ENCODE peak calls at places on chromosome 1, in seven cellular contexts. B is pancreas, X is astrocyte of the cerebellum, Y is left lung, S is fibroblast of mammary gland, A is H9, V is A549. L is an unnamed sample.

GRCh38 chr1:236148471-236148847 is 6.1 kb downstream of the GPR137B start:
- DNase-seq in V (no peak), B (no peak), A (no peak), X (peak; percentile 31), Y (no peak), S (peak; percentile 45), L (no peak)

GRCh38 chr1:35448344-35448801 is 108.8 kb downstream of the KIAA0319L start:
- DNase-seq in Y (no peak), S (peak; percentile 99), A (no peak), X (peak; percentile 78), B (peak; percentile 78), V (no peak), L (peak; percentile 96)

GRCh38 chr1:180695282-180695681 is 63.5 kb downstream of the XPR1 start:
- DNase-seq in S (no peak), Y (peak; percentile 31), X (no peak), V (no peak), B (no peak), A (no peak), L (no peak)

GRCh38 chr1:156910309-156910782 is 10.1 kb upstream of the LRRC71 start:
- DNase-seq in S (no peak), X (no peak), B (peak; percentile 45), Y (peak; percentile 85), V (peak; percentile 66), A (peak; percentile 81), L (no peak)

GRCh38 chr1:156160744-156161181 is 7.4 kb downstream of the SEMA4A start:
- DNase-seq in X (no peak), S (peak; percentile 58), A (peak; percentile 89), V (no peak), B (peak; percentile 63), Y (peak; percentile 85), L (peak; percentile 67)

GRCh38 chr1:150164769-150165168 is 15.1 kb downstream of the PLEKHO1 start:
- DNase-seq in V (no peak), B (no peak), X (peak; percentile 81), Y (no peak), A (no peak), S (no peak), L (no peak)

GRCh38 chr1:155983191-155984023 is 5.1 kb upstream of the ARHGEF2 start:
- DNase-seq in X (peak; percentile 85), A (peak; percentile 73), Y (no peak), V (no peak), S (peak; percentile 99), B (peak; percentile 73), L (peak; percentile 100)

GRCh38 chr1:55727010-55727409 is 511.8 kb upstream of the USP24 start:
- DNase-seq in Y (no peak), B (no peak), S (peak; percentile 59), V (no peak), A (no peak), X (peak; percentile 70), L (peak; percentile 91)

GRCh38 chr1:26540346-26540745 is 10.8 kb downstream of the RPS6KA1 start:
- DNase-seq in A (no peak), V (no peak), S (no peak), X (no peak), B (no peak), Y (no peak), L (no peak)

GRCh38 chr1:63799810-63800209 is 26.0 kb downstream of the ROR1 start:
- DNase-seq in S (peak; percentile 88), Y (no peak), A (no peak), X (no peak), V (no peak), B (no peak), L (peak; percentile 79)

GRCh38 chr1:8871539-8871935 is 6.9 kb downstream of the ENO1 start:
- DNase-seq in V (no peak), Y (no peak), B (peak; percentile 39), X (no peak), S (no peak), A (no peak), L (no peak)
- TF ChIP-seq CTCF in V (peak; percentile 34), Y (no peak), B (no peak), X (peak; percentile 43), S (peak; percentile 26), A (peak; percentile 63), L (peak; percentile 19)

DNA sequence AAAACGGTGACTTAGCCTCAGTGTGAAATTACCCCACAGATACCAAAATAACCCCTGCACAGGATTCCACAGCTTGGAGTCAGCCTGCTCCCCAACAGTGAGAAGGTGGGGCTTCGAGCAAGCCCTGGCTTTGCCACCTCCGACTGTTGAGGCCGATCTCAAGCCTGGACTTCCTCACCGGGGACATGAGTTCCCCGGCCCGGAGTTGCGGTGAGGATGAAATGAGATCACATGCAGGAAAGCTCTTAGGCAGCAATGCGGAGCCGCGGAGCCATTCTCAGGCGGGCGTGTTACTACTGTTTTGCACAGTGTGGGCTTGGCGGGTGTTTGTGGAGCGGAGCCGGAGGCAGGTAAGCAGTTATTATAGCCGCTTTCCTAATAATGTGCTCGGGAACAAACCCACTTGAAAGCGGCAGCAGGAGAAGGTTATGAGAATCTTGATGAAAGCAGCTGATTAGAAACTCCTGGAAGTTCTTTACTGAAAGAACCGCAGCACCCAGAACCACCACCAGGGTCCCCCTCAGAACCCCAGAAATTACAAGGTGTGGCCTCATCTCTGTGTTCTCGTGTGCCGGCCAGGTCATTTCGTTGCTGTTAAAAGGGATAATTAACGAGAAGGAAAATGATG is 3.9 kb upstream of the CLSTN1 start:
- DNase-seq in X (peak; percentile 53), A (peak; percentile 42), S (peak; percentile 12), Y (no peak), V (peak; percentile 38), B (no peak), L (no peak)
- TF ChIP-seq CTCF in X (peak; percentile 58), A (peak; percentile 62), S (peak; percentile 34), Y (no peak), V (no peak), B (no peak), L (peak; percentile 17)

DNA sequence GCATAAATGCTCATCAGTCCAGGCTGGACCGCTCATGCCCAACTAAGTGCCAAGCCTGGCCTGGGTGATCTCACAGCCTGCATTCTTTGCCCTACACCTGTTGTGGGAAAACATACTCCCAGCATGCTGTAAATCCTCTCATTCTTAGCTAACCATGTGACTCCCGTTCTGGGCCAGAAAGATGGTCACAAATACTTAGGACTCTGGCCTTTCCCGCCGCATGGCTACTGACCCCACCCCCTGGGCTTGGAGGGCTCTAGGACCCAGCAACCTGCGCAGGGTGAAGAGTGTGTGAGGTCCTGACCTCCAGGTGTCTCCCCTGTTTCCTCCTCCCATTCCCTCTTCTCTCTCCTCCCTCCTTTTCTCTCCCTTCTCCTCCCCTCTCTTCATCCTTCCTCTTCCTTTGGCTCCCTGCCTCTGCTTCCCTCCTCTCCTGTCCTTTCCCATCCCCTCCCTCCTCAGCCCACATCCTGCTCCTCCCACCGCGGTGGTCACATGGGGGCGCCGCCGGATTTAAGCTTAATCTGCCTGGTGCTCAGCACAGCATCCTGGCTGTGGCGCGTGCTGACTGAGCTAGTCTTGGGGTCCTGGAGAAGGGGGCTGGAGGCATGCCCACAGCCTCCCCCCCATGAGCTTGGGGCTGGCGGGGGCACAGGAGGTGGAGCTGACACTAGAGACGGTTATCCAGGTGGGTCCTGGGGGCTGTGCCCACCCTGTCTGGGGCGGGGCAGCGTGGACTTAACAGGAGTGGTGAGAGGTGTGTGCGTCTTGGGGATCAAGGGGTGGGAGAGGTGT is at the start of gene CROCC:
- DNase-seq in B (peak; percentile 88), S (peak; percentile 41), A (peak; percentile 95), Y (peak; percentile 81), X (no peak), V (no peak), L (no peak)
- TF ChIP-seq CTCF in B (no peak), S (no peak), A (no peak), Y (no peak), X (no peak), V (no peak), L (no peak)

GRCh38 chr1:234111458-234112142 is 207.1 kb downstream of the SLC35F3 start:
- DNase-seq in V (peak; percentile 75), B (no peak), X (no peak), A (peak; percentile 91), Y (peak; percentile 74), S (no peak), L (peak; percentile 21)
- TF ChIP-seq CTCF in V (peak; percentile 62), B (no peak), X (peak; percentile 24), A (peak; percentile 64), Y (no peak), S (no peak), L (no peak)

DNA sequence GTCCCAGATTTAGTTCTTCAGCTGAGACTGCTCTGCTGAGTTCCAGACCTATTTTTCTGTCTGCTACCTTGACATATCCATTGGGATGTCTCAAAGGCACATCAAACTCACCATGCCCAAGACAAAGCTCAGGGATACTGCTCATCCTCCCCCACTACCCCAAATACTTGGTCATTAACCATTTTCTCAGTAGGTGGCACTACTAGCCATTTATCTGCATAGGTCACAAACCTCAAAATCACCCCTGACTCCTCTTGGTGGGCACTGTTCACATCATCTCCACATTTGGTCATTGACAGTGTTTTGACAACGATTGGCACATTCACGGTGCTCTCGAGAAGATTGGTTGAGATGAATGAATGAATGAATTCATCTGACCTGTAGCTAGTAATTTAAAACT is 32.1 kb downstream of the CACNA1S start:
- DNase-seq in S (no peak), Y (no peak), V (no peak), B (no peak), X (no peak), A (no peak), L (no peak)
- TF ChIP-seq CTCF in S (no peak), Y (no peak), V (no peak), B (no peak), X (no peak), A (no peak), L (no peak)

GRCh38 chr1:23100074-23100748 is 68.4 kb downstream of the LUZP1 start:
- DNase-seq in X (peak; percentile 81), Y (no peak), B (no peak), S (peak; percentile 97), A (no peak), V (peak; percentile 32), L (peak; percentile 98)
- TF ChIP-seq CTCF in X (peak; percentile 17), Y (no peak), B (no peak), S (no peak), A (no peak), V (no peak), L (peak; percentile 23)

GRCh38 chr1:77313491-77313890 is 31.7 kb downstream of the AK5 start:
- DNase-seq in S (peak; percentile 20), A (peak; percentile 76), B (peak; percentile 31), V (peak; percentile 3), X (no peak), Y (no peak), L (no peak)
- TF ChIP-seq CTCF in S (peak; percentile 39), A (peak; percentile 69), B (no peak), V (peak; percentile 23), X (peak; percentile 38), Y (no peak), L (peak; percentile 24)

DNA sequence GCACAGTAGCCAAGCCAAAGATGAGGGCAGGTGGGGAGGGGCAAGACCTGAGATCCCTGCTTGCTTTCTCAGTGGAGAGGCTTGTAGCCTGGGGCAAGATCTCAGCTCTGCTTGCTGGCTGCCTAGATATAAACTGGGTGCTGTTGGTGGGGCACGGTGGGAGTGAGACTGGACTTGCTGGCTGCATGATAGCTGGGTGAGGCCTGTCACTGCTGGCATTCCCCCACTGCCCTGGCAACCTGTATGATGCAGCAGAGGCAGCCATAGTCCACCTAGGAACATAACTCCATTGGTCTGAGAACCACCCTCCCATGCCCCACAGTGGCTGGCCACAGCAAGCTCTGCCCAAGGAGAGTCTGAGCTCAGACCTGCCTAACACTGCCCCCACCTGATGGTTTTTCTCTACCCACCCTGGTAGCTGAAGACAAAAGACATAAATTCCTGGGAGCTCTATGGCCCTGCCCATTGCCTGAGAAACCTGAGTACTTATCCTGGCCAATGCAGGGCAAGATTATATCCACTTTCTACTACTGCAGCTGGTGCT is 261.9 kb upstream of the DEPDC1 start:
- DNase-seq in S (no peak), X (no peak), Y (peak; percentile 28), B (no peak), A (peak; percentile 54), V (no peak), L (no peak)
- TF ChIP-seq CTCF in S (no peak), X (no peak), Y (no peak), B (no peak), A (peak; percentile 20), V (no peak), L (no peak)

L was measured in AG10803.